ENCODE peak calls at places on chromosomes 3 and 15, in four cellular contexts. X, Q, K and I are unnamed samples.

GRCh38 chr3:64291956-64292355 is 66.7 kb upstream of the PRICKLE2 start:
- DNase-seq in X (no peak), Q (no peak), K (no peak), I (no peak)

GRCh38 chr3:105093371-105093770 is 273.3 kb upstream of the ALCAM start:
- DNase-seq in X (no peak), Q (no peak), K (no peak), I (peak)

GRCh38 chr3:114126461-114126860 is 52.4 kb downstream of the DRD3 start:
- DNase-seq in X (no peak), Q (no peak), K (no peak), I (no peak)

GRCh38 chr3:15440891-15441290 is 13.5 kb downstream of the EAF1 start:
- DNase-seq in X (no peak), Q (no peak), K (no peak), I (peak)

GRCh38 chr15:42523331-42523730 is 25.3 kb downstream of the LRRC57 start:
- DNase-seq in X (no peak), Q (no peak), K (no peak), I (no peak)

GRCh38 chr3:101602731-101603130 is 28.8 kb downstream of the PCNP start:
- DNase-seq in X (no peak), Q (no peak), K (no peak), I (no peak)

GRCh38 chr3:172713316-172713715 is 2.4 kb upstream of the NCEH1 start:
- DNase-seq in X (no peak), Q (no peak), K (no peak), I (no peak)

GRCh38 chr3:88452228-88452627 is 302.5 kb downstream of the C3orf38 start:
- DNase-seq in X (no peak), Q (no peak), K (no peak), I (no peak)

GRCh38 chr3:127419641-127420354 is 132.0 kb upstream of the PRR20G start:
- DNase-seq in X (no peak), Q (no peak), K (no peak), I (no peak)

GRCh38 chr15:74263473-74263872 is 27.3 kb downstream of the CCDC33 start:
- DNase-seq in X (peak), Q (no peak), K (no peak), I (peak)

GRCh38 chr3:187161556-187161955 is 22.3 kb upstream of the RPL39L start:
- DNase-seq in X (no peak), Q (no peak), K (no peak), I (no peak)

GRCh38 chr15:100114100-100114499 is 227.7 kb downstream of the ADAMTS17 start:
- DNase-seq in X (no peak), Q (no peak), K (no peak), I (peak)

GRCh38 chr3:104044002-104044401 is 1322.7 kb upstream of the ALCAM start:
- DNase-seq in X (no peak), Q (no peak), K (no peak), I (peak)

GRCh38 chr3:188558343-188559068 is 404.5 kb downstream of the LPP start:
- DNase-seq in X (no peak), Q (no peak), K (no peak), I (no peak)

GRCh38 chr3:181752202-181752671 is 40.5 kb downstream of the SOX2 start:
- DNase-seq in X (no peak), Q (no peak), K (no peak), I (no peak)

GRCh38 chr15:68431792-68432401 is at the start of gene ITGA11:
- DNase-seq in X (no peak), Q (no peak), K (peak), I (peak)

GRCh38 chr3:139310474-139310933 is 33.3 kb upstream of the MRPS22 start:
- DNase-seq in X (no peak), Q (no peak), K (no peak), I (peak)

GRCh38 chr3:52246264-52246620 is 683 bp downstream of the PPM1M start:
- DNase-seq in X (no peak), Q (no peak), K (no peak), I (no peak)

GRCh38 chr3:71930056-71930991 is 145.4 kb upstream of the PROK2 start:
- DNase-seq in X (no peak), Q (no peak), K (no peak), I (peak)

GRCh38 chr3:158709666-158710083 is 22.6 kb downstream of the RARRES1 start:
- DNase-seq in X (no peak), Q (no peak), K (no peak), I (peak)

GRCh38 chr15:96047255-96047931 is 283.1 kb upstream of the NR2F2 start:
- DNase-seq in X (no peak), Q (no peak), K (no peak), I (peak)

GRCh38 chr3:122679085-122679466 is 1.6 kb upstream of the PARP14 start:
- DNase-seq in X (peak), Q (peak), K (peak), I (peak)

GRCh38 chr15:58336161-58336560 is 95.6 kb upstream of the LIPC start:
- DNase-seq in X (no peak), Q (no peak), K (no peak), I (no peak)

GRCh38 chr3:147421184-147421912 is 12.2 kb downstream of the ZIC1 start:
- DNase-seq in X (no peak), Q (no peak), K (no peak), I (no peak)

GRCh38 chr3:127217594-127218456 is 24.9 kb downstream of the PRR23E start:
- DNase-seq in X (no peak), Q (no peak), K (no peak), I (peak)

GRCh38 chr15:93076875-93077274 is 12.1 kb downstream of the RGMA start:
- DNase-seq in X (no peak), Q (no peak), K (no peak), I (no peak)

GRCh38 chr3:73796382-73796781 is 171.6 kb upstream of the PDZRN3 start:
- DNase-seq in X (no peak), Q (no peak), K (no peak), I (no peak)

GRCh38 chr3:99781761-99782160 is 35.9 kb upstream of the CMSS1 start:
- DNase-seq in X (no peak), Q (no peak), K (no peak), I (no peak)

GRCh38 chr3:139225551-139225950 is 118.3 kb upstream of the MRPS22 start:
- DNase-seq in X (no peak), Q (no peak), K (no peak), I (no peak)